ENCODE peak calls at places on chromosomes 4 and X, in eight cellular contexts. One of them, this sample, is unnamed.

GRCh38 chr4:116386856-116387255 is 698.5 kb downstream of the TRAM1L1 start:
- DNase-seq in spleen: no peak
- DNase-seq in GM23248: no peak
- DNase-seq in left ventricle myocardium inferior: no peak
- DNase-seq in fibroblast of pulmonary artery: no peak
- DNase-seq in thyroid gland: no peak
- DNase-seq in Karpas-422: no peak
- DNase-seq in epithelial cell of esophagus: no peak
- DNase-seq in this sample: no peak

GRCh38 chr4:622996-623913 is 2.1 kb upstream of the PDE6B start:
- DNase-seq in fibroblast of pulmonary artery: no peak
- DNase-seq in thyroid gland: no peak
- DNase-seq in Karpas-422: no peak
- DNase-seq in spleen: peak; percentile 60
- DNase-seq in epithelial cell of esophagus: no peak
- DNase-seq in GM23248: no peak
- DNase-seq in left ventricle myocardium inferior: no peak
- DNase-seq in this sample: no peak

GRCh38 chr4:97238956-97239698 is 904.1 kb downstream of the STPG2 start:
- DNase-seq in spleen: no peak
- DNase-seq in GM23248: no peak
- DNase-seq in epithelial cell of esophagus: no peak
- DNase-seq in Karpas-422: no peak
- DNase-seq in left ventricle myocardium inferior: no peak
- DNase-seq in thyroid gland: no peak
- DNase-seq in fibroblast of pulmonary artery: no peak
- DNase-seq in this sample: no peak

GRCh38 chrX:74535211-74535621 is 79.2 kb downstream of the RLIM start:
- DNase-seq in left ventricle myocardium inferior: no peak
- DNase-seq in GM23248: peak; percentile 65
- DNase-seq in fibroblast of pulmonary artery: peak; percentile 70
- DNase-seq in Karpas-422: no peak
- DNase-seq in epithelial cell of esophagus: peak; percentile 36
- DNase-seq in spleen: no peak
- DNase-seq in thyroid gland: peak; percentile 39
- DNase-seq in this sample: peak; percentile 25

GRCh38 chrX:10112510-10112909 is 44.3 kb upstream of the CLCN4 start:
- DNase-seq in GM23248: no peak
- DNase-seq in spleen: no peak
- DNase-seq in Karpas-422: no peak
- DNase-seq in fibroblast of pulmonary artery: no peak
- DNase-seq in thyroid gland: no peak
- DNase-seq in left ventricle myocardium inferior: no peak
- DNase-seq in epithelial cell of esophagus: no peak
- DNase-seq in this sample: no peak

GRCh38 chr4:181593703-181594102 is 649.5 kb upstream of the TENM3 start:
- DNase-seq in GM23248: no peak
- DNase-seq in epithelial cell of esophagus: no peak
- DNase-seq in Karpas-422: no peak
- DNase-seq in fibroblast of pulmonary artery: no peak
- DNase-seq in left ventricle myocardium inferior: no peak
- DNase-seq in thyroid gland: no peak
- DNase-seq in spleen: no peak
- DNase-seq in this sample: no peak

GRCh38 chr4:78864405-78865024 is 74.7 kb downstream of the PAQR3 start:
- DNase-seq in left ventricle myocardium inferior: no peak
- DNase-seq in spleen: no peak
- DNase-seq in thyroid gland: no peak
- DNase-seq in fibroblast of pulmonary artery: peak; percentile 91
- DNase-seq in GM23248: peak; percentile 81
- DNase-seq in epithelial cell of esophagus: peak; percentile 83
- DNase-seq in Karpas-422: peak; percentile 76
- DNase-seq in this sample: no peak

GRCh38 chrX:53253293-53254020 is 27.9 kb downstream of the IQSEC2 start:
- DNase-seq in spleen: no peak
- DNase-seq in fibroblast of pulmonary artery: no peak
- DNase-seq in Karpas-422: no peak
- DNase-seq in left ventricle myocardium inferior: no peak
- DNase-seq in thyroid gland: no peak
- DNase-seq in GM23248: no peak
- DNase-seq in epithelial cell of esophagus: no peak
- DNase-seq in this sample: no peak

GRCh38 chr4:184988611-184989010 is 29.7 kb upstream of the HELT start:
- DNase-seq in GM23248: no peak
- DNase-seq in thyroid gland: peak; percentile 10
- DNase-seq in left ventricle myocardium inferior: no peak
- DNase-seq in Karpas-422: no peak
- DNase-seq in fibroblast of pulmonary artery: no peak
- DNase-seq in spleen: no peak
- DNase-seq in epithelial cell of esophagus: peak; percentile 13
- DNase-seq in this sample: no peak

GRCh38 chrX:7120578-7121219 is 26.8 kb upstream of the STS start:
- DNase-seq in left ventricle myocardium inferior: no peak
- DNase-seq in spleen: no peak
- DNase-seq in GM23248: peak; percentile 15
- DNase-seq in epithelial cell of esophagus: no peak
- DNase-seq in fibroblast of pulmonary artery: peak; percentile 43
- DNase-seq in Karpas-422: no peak
- DNase-seq in thyroid gland: no peak
- DNase-seq in this sample: no peak
- H3K4me3 ChIP-seq in left ventricle myocardium inferior: no peak overlapping the region
- H3K4me3 ChIP-seq in spleen: no peak overlapping the region
- H3K4me3 ChIP-seq in GM23248: no peak overlapping the region
- H3K4me3 ChIP-seq in epithelial cell of esophagus: no peak overlapping the region
- H3K4me3 ChIP-seq in fibroblast of pulmonary artery: no peak overlapping the region
- H3K4me3 ChIP-seq in Karpas-422: no peak overlapping the region
- H3K4me3 ChIP-seq in thyroid gland: no peak overlapping the region
- H3K4me3 ChIP-seq in this sample: no peak overlapping the region

GRCh38 chr4:144646523-144647094 is 653 bp downstream of the HHIP start:
- DNase-seq in spleen: no peak
- DNase-seq in fibroblast of pulmonary artery: peak; percentile 40
- DNase-seq in Karpas-422: no peak
- DNase-seq in epithelial cell of esophagus: no peak
- DNase-seq in GM23248: peak; percentile 33
- DNase-seq in left ventricle myocardium inferior: no peak
- DNase-seq in thyroid gland: no peak
- DNase-seq in this sample: no peak

GRCh38 chr4:144650311-144650820 is 4.4 kb downstream of the HHIP start:
- DNase-seq in Karpas-422: no peak
- DNase-seq in GM23248: no peak
- DNase-seq in fibroblast of pulmonary artery: no peak
- DNase-seq in thyroid gland: no peak
- DNase-seq in left ventricle myocardium inferior: no peak
- DNase-seq in spleen: no peak
- DNase-seq in epithelial cell of esophagus: no peak
- DNase-seq in this sample: no peak

GRCh38 chr4:144648042-144648441 is 2.1 kb downstream of the HHIP start:
- DNase-seq in left ventricle myocardium inferior: no peak
- DNase-seq in fibroblast of pulmonary artery: no peak
- DNase-seq in epithelial cell of esophagus: no peak
- DNase-seq in Karpas-422: no peak
- DNase-seq in thyroid gland: no peak
- DNase-seq in spleen: no peak
- DNase-seq in GM23248: no peak
- DNase-seq in this sample: no peak

GRCh38 chr4:144647095-144647959 is 1.4 kb downstream of the HHIP start:
- DNase-seq in Karpas-422: no peak
- DNase-seq in GM23248: peak; percentile 19
- DNase-seq in fibroblast of pulmonary artery: peak; percentile 78
- DNase-seq in epithelial cell of esophagus: peak; percentile 23
- DNase-seq in left ventricle myocardium inferior: no peak
- DNase-seq in thyroid gland: no peak
- DNase-seq in spleen: no peak
- DNase-seq in this sample: no peak

GRCh38 chr4:144649646-144650045 is 3.7 kb downstream of the HHIP start:
- DNase-seq in GM23248: no peak
- DNase-seq in fibroblast of pulmonary artery: no peak
- DNase-seq in Karpas-422: no peak
- DNase-seq in left ventricle myocardium inferior: no peak
- DNase-seq in epithelial cell of esophagus: no peak
- DNase-seq in thyroid gland: no peak
- DNase-seq in spleen: no peak
- DNase-seq in this sample: no peak
- H3K4me3 ChIP-seq in GM23248: no peak overlapping the region
- H3K4me3 ChIP-seq in fibroblast of pulmonary artery: peak overlapping the region; percentile 89
- H3K4me3 ChIP-seq in Karpas-422: no peak overlapping the region
- H3K4me3 ChIP-seq in left ventricle myocardium inferior: no peak overlapping the region
- H3K4me3 ChIP-seq in epithelial cell of esophagus: no peak overlapping the region
- H3K4me3 ChIP-seq in thyroid gland: no peak overlapping the region
- H3K4me3 ChIP-seq in spleen: no peak overlapping the region
- H3K4me3 ChIP-seq in this sample: no peak overlapping the region

DNA sequence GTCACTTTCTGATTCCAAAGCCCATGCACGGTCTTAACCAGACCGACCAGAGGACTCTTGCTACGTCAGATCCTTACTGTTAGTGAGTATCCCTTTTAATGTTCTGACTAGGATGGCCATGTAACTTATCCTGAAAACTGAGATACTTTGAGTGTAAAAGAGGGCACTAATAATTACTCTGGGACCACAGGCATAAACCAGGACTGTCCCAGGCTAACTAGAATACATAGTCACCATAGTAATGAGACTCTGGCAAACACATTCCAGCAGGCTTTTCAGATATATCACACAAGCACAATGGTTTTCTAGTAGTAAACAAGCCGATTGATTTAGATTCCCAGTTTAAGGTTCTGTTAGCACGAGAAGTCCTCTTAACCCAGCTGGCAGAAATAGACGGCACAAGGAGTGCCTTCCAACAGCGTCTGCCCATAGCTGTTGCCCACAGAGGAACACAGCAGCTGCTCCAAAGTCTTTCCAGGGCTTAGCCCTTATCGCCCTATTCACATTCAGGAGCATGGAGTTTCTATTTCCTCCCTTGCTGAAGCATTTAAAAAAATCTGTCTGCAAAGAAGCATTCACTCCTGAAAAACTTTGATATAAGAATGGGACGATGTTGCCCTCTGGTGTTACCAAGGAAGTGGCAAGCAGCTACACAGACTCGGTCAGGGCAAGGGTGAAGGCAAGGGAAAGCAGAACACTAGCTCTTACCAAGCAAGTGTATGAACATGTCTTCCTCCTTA is 92.4 kb downstream of the CXCL13 start:
- DNase-seq in spleen: no peak
- DNase-seq in left ventricle myocardium inferior: no peak
- DNase-seq in fibroblast of pulmonary artery: peak; percentile 84
- DNase-seq in Karpas-422: peak; percentile 52
- DNase-seq in epithelial cell of esophagus: peak; percentile 78
- DNase-seq in thyroid gland: peak; percentile 39
- DNase-seq in GM23248: peak; percentile 75
- DNase-seq in this sample: no peak
- H3K4me3 ChIP-seq in spleen: no peak overlapping the region
- H3K4me3 ChIP-seq in left ventricle myocardium inferior: peak overlapping the region; percentile 36
- H3K4me3 ChIP-seq in fibroblast of pulmonary artery: no peak overlapping the region
- H3K4me3 ChIP-seq in Karpas-422: no peak overlapping the region
- H3K4me3 ChIP-seq in epithelial cell of esophagus: no peak overlapping the region
- H3K4me3 ChIP-seq in thyroid gland: no peak overlapping the region
- H3K4me3 ChIP-seq in GM23248: peak overlapping the region; percentile 31
- H3K4me3 ChIP-seq in this sample: no peak overlapping the region

GRCh38 chr4:41991916-41992767 is 1.8 kb downstream of the SLC30A9 start:
- DNase-seq in GM23248: peak; percentile 56
- DNase-seq in Karpas-422: no peak
- DNase-seq in fibroblast of pulmonary artery: peak; percentile 6
- DNase-seq in epithelial cell of esophagus: peak; percentile 82
- DNase-seq in left ventricle myocardium inferior: no peak
- DNase-seq in thyroid gland: no peak
- DNase-seq in spleen: no peak
- DNase-seq in this sample: no peak
- H3K4me3 ChIP-seq in GM23248: peak overlapping the region; percentile 92
- H3K4me3 ChIP-seq in Karpas-422: peak overlapping the region; percentile 97
- H3K4me3 ChIP-seq in fibroblast of pulmonary artery: peak overlapping the region; percentile 8
- H3K4me3 ChIP-seq in epithelial cell of esophagus: peak overlapping the region; percentile 80
- H3K4me3 ChIP-seq in left ventricle myocardium inferior: peak overlapping the region; percentile 97
- H3K4me3 ChIP-seq in thyroid gland: no peak overlapping the region
- H3K4me3 ChIP-seq in spleen: no peak overlapping the region
- H3K4me3 ChIP-seq in this sample: no peak overlapping the region